ENCODE peak calls at places on chromosomes 4 and X, in nine cellular contexts. One of them, this sample, is unnamed.

GRCh38 chrX:131840799-131841495 is 182.2 kb upstream of the STK26 start:
- ATAC-seq in HCT116: no peak
- ATAC-seq in esophagus mucosa: no peak
- ATAC-seq in omental fat pad: peak; percentile 37
- ATAC-seq in Right ventricle myocardium inferior: no peak
- ATAC-seq in stimulated activated memory B cell treated with anti-CD40 and anti-IgM and Interleukin-4, amounts not matched to agents 10 μg/mL and 1 μg/mL and 100 μg/mL, for 72 hours: no peak
- ATAC-seq in activated naive CD8-positive, alpha-beta T cell treated with anti-CD3 and anti-CD28 coated beads, Interleukin-2, amount 50 U/mL, for 24 hours: no peak
- ATAC-seq in activated CD8-positive, alpha-beta T cell treated with anti-CD3 and anti-CD28 coated beads for 36 hours: peak; percentile 13
- ATAC-seq in heart left ventricle: peak; percentile 24
- ATAC-seq in this sample: no peak

GRCh38 chrX:150870487-150871340 is 27.8 kb downstream of the CD99L2 start:
- ATAC-seq in HCT116: no peak
- ATAC-seq in esophagus mucosa: no peak
- ATAC-seq in omental fat pad: peak; percentile 53
- ATAC-seq in Right ventricle myocardium inferior: peak; percentile 35
- ATAC-seq in stimulated activated memory B cell treated with anti-CD40 and anti-IgM and Interleukin-4, amounts not matched to agents 10 μg/mL and 1 μg/mL and 100 μg/mL, for 72 hours: no peak
- ATAC-seq in activated naive CD8-positive, alpha-beta T cell treated with anti-CD3 and anti-CD28 coated beads, Interleukin-2, amount 50 U/mL, for 24 hours: no peak
- ATAC-seq in activated CD8-positive, alpha-beta T cell treated with anti-CD3 and anti-CD28 coated beads for 36 hours: no peak
- ATAC-seq in heart left ventricle: no peak
- ATAC-seq in this sample: no peak

GRCh38 chrX:17549005-17549685 is 174.1 kb downstream of the NHS start:
- ATAC-seq in HCT116: no peak
- ATAC-seq in esophagus mucosa: no peak
- ATAC-seq in omental fat pad: no peak
- ATAC-seq in Right ventricle myocardium inferior: no peak
- ATAC-seq in stimulated activated memory B cell treated with anti-CD40 and anti-IgM and Interleukin-4, amounts not matched to agents 10 μg/mL and 1 μg/mL and 100 μg/mL, for 72 hours: no peak
- ATAC-seq in activated naive CD8-positive, alpha-beta T cell treated with anti-CD3 and anti-CD28 coated beads, Interleukin-2, amount 50 U/mL, for 24 hours: no peak
- ATAC-seq in activated CD8-positive, alpha-beta T cell treated with anti-CD3 and anti-CD28 coated beads for 36 hours: peak; percentile 47
- ATAC-seq in heart left ventricle: no peak
- ATAC-seq in this sample: no peak

GRCh38 chrX:13219990-13220764 is 99.7 kb downstream of the ATXN3L start:
- ATAC-seq in HCT116: no peak
- ATAC-seq in esophagus mucosa: no peak
- ATAC-seq in omental fat pad: no peak
- ATAC-seq in Right ventricle myocardium inferior: no peak
- ATAC-seq in stimulated activated memory B cell treated with anti-CD40 and anti-IgM and Interleukin-4, amounts not matched to agents 10 μg/mL and 1 μg/mL and 100 μg/mL, for 72 hours: no peak
- ATAC-seq in activated naive CD8-positive, alpha-beta T cell treated with anti-CD3 and anti-CD28 coated beads, Interleukin-2, amount 50 U/mL, for 24 hours: no peak
- ATAC-seq in activated CD8-positive, alpha-beta T cell treated with anti-CD3 and anti-CD28 coated beads for 36 hours: no peak
- ATAC-seq in heart left ventricle: no peak
- ATAC-seq in this sample: no peak

GRCh38 chr4:5712517-5712916 is 1.5 kb downstream of the EVC start:
- ATAC-seq in HCT116: no peak
- ATAC-seq in esophagus mucosa: no peak
- ATAC-seq in omental fat pad: no peak
- ATAC-seq in Right ventricle myocardium inferior: no peak
- ATAC-seq in stimulated activated memory B cell treated with anti-CD40 and anti-IgM and Interleukin-4, amounts not matched to agents 10 μg/mL and 1 μg/mL and 100 μg/mL, for 72 hours: no peak
- ATAC-seq in activated naive CD8-positive, alpha-beta T cell treated with anti-CD3 and anti-CD28 coated beads, Interleukin-2, amount 50 U/mL, for 24 hours: peak; percentile 68
- ATAC-seq in activated CD8-positive, alpha-beta T cell treated with anti-CD3 and anti-CD28 coated beads for 36 hours: peak; percentile 60
- ATAC-seq in heart left ventricle: no peak
- ATAC-seq in this sample: no peak

GRCh38 chr4:167032876-167033275 is 201.4 kb downstream of the SPOCK3 start:
- ATAC-seq in HCT116: no peak
- ATAC-seq in esophagus mucosa: peak; percentile 57
- ATAC-seq in omental fat pad: no peak
- ATAC-seq in Right ventricle myocardium inferior: no peak
- ATAC-seq in stimulated activated memory B cell treated with anti-CD40 and anti-IgM and Interleukin-4, amounts not matched to agents 10 μg/mL and 1 μg/mL and 100 μg/mL, for 72 hours: no peak
- ATAC-seq in activated naive CD8-positive, alpha-beta T cell treated with anti-CD3 and anti-CD28 coated beads, Interleukin-2, amount 50 U/mL, for 24 hours: no peak
- ATAC-seq in activated CD8-positive, alpha-beta T cell treated with anti-CD3 and anti-CD28 coated beads for 36 hours: no peak
- ATAC-seq in heart left ventricle: no peak
- ATAC-seq in this sample: no peak

GRCh38 chr4:74283614-74284013 is 24.7 kb upstream of the EPGN start:
- ATAC-seq in HCT116: peak; percentile 91
- ATAC-seq in esophagus mucosa: peak; percentile 96
- ATAC-seq in omental fat pad: no peak
- ATAC-seq in Right ventricle myocardium inferior: no peak
- ATAC-seq in stimulated activated memory B cell treated with anti-CD40 and anti-IgM and Interleukin-4, amounts not matched to agents 10 μg/mL and 1 μg/mL and 100 μg/mL, for 72 hours: no peak
- ATAC-seq in activated naive CD8-positive, alpha-beta T cell treated with anti-CD3 and anti-CD28 coated beads, Interleukin-2, amount 50 U/mL, for 24 hours: no peak
- ATAC-seq in activated CD8-positive, alpha-beta T cell treated with anti-CD3 and anti-CD28 coated beads for 36 hours: no peak
- ATAC-seq in heart left ventricle: no peak
- ATAC-seq in this sample: no peak

GRCh38 chr4:76449824-76450223 is 14.8 kb downstream of the SHROOM3 start:
- ATAC-seq in HCT116: no peak
- ATAC-seq in esophagus mucosa: peak; percentile 52
- ATAC-seq in omental fat pad: no peak
- ATAC-seq in Right ventricle myocardium inferior: peak; percentile 72
- ATAC-seq in stimulated activated memory B cell treated with anti-CD40 and anti-IgM and Interleukin-4, amounts not matched to agents 10 μg/mL and 1 μg/mL and 100 μg/mL, for 72 hours: no peak
- ATAC-seq in activated naive CD8-positive, alpha-beta T cell treated with anti-CD3 and anti-CD28 coated beads, Interleukin-2, amount 50 U/mL, for 24 hours: no peak
- ATAC-seq in activated CD8-positive, alpha-beta T cell treated with anti-CD3 and anti-CD28 coated beads for 36 hours: no peak
- ATAC-seq in heart left ventricle: peak; percentile 79
- ATAC-seq in this sample: no peak

GRCh38 chr4:1187182-1187581 is 14.8 kb upstream of the SPON2 start:
- ATAC-seq in HCT116: no peak
- ATAC-seq in esophagus mucosa: no peak
- ATAC-seq in omental fat pad: no peak
- ATAC-seq in Right ventricle myocardium inferior: no peak
- ATAC-seq in stimulated activated memory B cell treated with anti-CD40 and anti-IgM and Interleukin-4, amounts not matched to agents 10 μg/mL and 1 μg/mL and 100 μg/mL, for 72 hours: peak; percentile 56
- ATAC-seq in activated naive CD8-positive, alpha-beta T cell treated with anti-CD3 and anti-CD28 coated beads, Interleukin-2, amount 50 U/mL, for 24 hours: peak; percentile 96
- ATAC-seq in activated CD8-positive, alpha-beta T cell treated with anti-CD3 and anti-CD28 coated beads for 36 hours: peak; percentile 97
- ATAC-seq in heart left ventricle: no peak
- ATAC-seq in this sample: no peak

GRCh38 chrX:71996138-71996537 is 85.5 kb downstream of the NHSL2 start:
- ATAC-seq in HCT116: no peak
- ATAC-seq in esophagus mucosa: no peak
- ATAC-seq in omental fat pad: no peak
- ATAC-seq in Right ventricle myocardium inferior: no peak
- ATAC-seq in stimulated activated memory B cell treated with anti-CD40 and anti-IgM and Interleukin-4, amounts not matched to agents 10 μg/mL and 1 μg/mL and 100 μg/mL, for 72 hours: no peak
- ATAC-seq in activated naive CD8-positive, alpha-beta T cell treated with anti-CD3 and anti-CD28 coated beads, Interleukin-2, amount 50 U/mL, for 24 hours: no peak
- ATAC-seq in activated CD8-positive, alpha-beta T cell treated with anti-CD3 and anti-CD28 coated beads for 36 hours: no peak
- ATAC-seq in heart left ventricle: no peak
- ATAC-seq in this sample: no peak

GRCh38 chrX:141158084-141158483 is 18.8 kb downstream of the LDOC1 start:
- ATAC-seq in HCT116: no peak
- ATAC-seq in esophagus mucosa: no peak
- ATAC-seq in omental fat pad: no peak
- ATAC-seq in Right ventricle myocardium inferior: no peak
- ATAC-seq in stimulated activated memory B cell treated with anti-CD40 and anti-IgM and Interleukin-4, amounts not matched to agents 10 μg/mL and 1 μg/mL and 100 μg/mL, for 72 hours: no peak
- ATAC-seq in activated naive CD8-positive, alpha-beta T cell treated with anti-CD3 and anti-CD28 coated beads, Interleukin-2, amount 50 U/mL, for 24 hours: no peak
- ATAC-seq in activated CD8-positive, alpha-beta T cell treated with anti-CD3 and anti-CD28 coated beads for 36 hours: no peak
- ATAC-seq in heart left ventricle: no peak
- ATAC-seq in this sample: no peak

GRCh38 chr4:6749340-6750171 is 33.0 kb upstream of the KIAA0232 start:
- ATAC-seq in HCT116: peak; percentile 89
- ATAC-seq in esophagus mucosa: peak; percentile 89
- ATAC-seq in omental fat pad: peak; percentile 61
- ATAC-seq in Right ventricle myocardium inferior: peak; percentile 65
- ATAC-seq in stimulated activated memory B cell treated with anti-CD40 and anti-IgM and Interleukin-4, amounts not matched to agents 10 μg/mL and 1 μg/mL and 100 μg/mL, for 72 hours: no peak
- ATAC-seq in activated naive CD8-positive, alpha-beta T cell treated with anti-CD3 and anti-CD28 coated beads, Interleukin-2, amount 50 U/mL, for 24 hours: no peak
- ATAC-seq in activated CD8-positive, alpha-beta T cell treated with anti-CD3 and anti-CD28 coated beads for 36 hours: no peak
- ATAC-seq in heart left ventricle: peak; percentile 82
- ATAC-seq in this sample: peak; percentile 81

GRCh38 chrX:55490974-55491373 is 1.3 kb upstream of the USP51 start:
- ATAC-seq in HCT116: no peak
- ATAC-seq in esophagus mucosa: no peak
- ATAC-seq in omental fat pad: no peak
- ATAC-seq in Right ventricle myocardium inferior: no peak
- ATAC-seq in stimulated activated memory B cell treated with anti-CD40 and anti-IgM and Interleukin-4, amounts not matched to agents 10 μg/mL and 1 μg/mL and 100 μg/mL, for 72 hours: no peak
- ATAC-seq in activated naive CD8-positive, alpha-beta T cell treated with anti-CD3 and anti-CD28 coated beads, Interleukin-2, amount 50 U/mL, for 24 hours: no peak
- ATAC-seq in activated CD8-positive, alpha-beta T cell treated with anti-CD3 and anti-CD28 coated beads for 36 hours: no peak
- ATAC-seq in heart left ventricle: no peak
- ATAC-seq in this sample: no peak

GRCh38 chr4:100095729-100096595 is 94.3 kb downstream of the DDIT4L start:
- ATAC-seq in HCT116: peak; percentile 89
- ATAC-seq in esophagus mucosa: peak; percentile 85
- ATAC-seq in omental fat pad: peak; percentile 50
- ATAC-seq in Right ventricle myocardium inferior: peak; percentile 94
- ATAC-seq in stimulated activated memory B cell treated with anti-CD40 and anti-IgM and Interleukin-4, amounts not matched to agents 10 μg/mL and 1 μg/mL and 100 μg/mL, for 72 hours: peak; percentile 78
- ATAC-seq in activated naive CD8-positive, alpha-beta T cell treated with anti-CD3 and anti-CD28 coated beads, Interleukin-2, amount 50 U/mL, for 24 hours: peak; percentile 87
- ATAC-seq in activated CD8-positive, alpha-beta T cell treated with anti-CD3 and anti-CD28 coated beads for 36 hours: peak; percentile 79
- ATAC-seq in heart left ventricle: peak; percentile 96
- ATAC-seq in this sample: peak; percentile 91

GRCh38 chr4:17642404-17642783 is 28.0 kb downstream of the MED28 start:
- ATAC-seq in HCT116: no peak
- ATAC-seq in esophagus mucosa: no peak
- ATAC-seq in omental fat pad: no peak
- ATAC-seq in Right ventricle myocardium inferior: no peak
- ATAC-seq in stimulated activated memory B cell treated with anti-CD40 and anti-IgM and Interleukin-4, amounts not matched to agents 10 μg/mL and 1 μg/mL and 100 μg/mL, for 72 hours: no peak
- ATAC-seq in activated naive CD8-positive, alpha-beta T cell treated with anti-CD3 and anti-CD28 coated beads, Interleukin-2, amount 50 U/mL, for 24 hours: no peak
- ATAC-seq in activated CD8-positive, alpha-beta T cell treated with anti-CD3 and anti-CD28 coated beads for 36 hours: no peak
- ATAC-seq in heart left ventricle: no peak
- ATAC-seq in this sample: no peak

GRCh38 chrX:9609987-9610386 is 145.1 kb downstream of the TBL1X start:
- ATAC-seq in HCT116: no peak
- ATAC-seq in esophagus mucosa: no peak
- ATAC-seq in omental fat pad: no peak
- ATAC-seq in Right ventricle myocardium inferior: no peak
- ATAC-seq in stimulated activated memory B cell treated with anti-CD40 and anti-IgM and Interleukin-4, amounts not matched to agents 10 μg/mL and 1 μg/mL and 100 μg/mL, for 72 hours: no peak
- ATAC-seq in activated naive CD8-positive, alpha-beta T cell treated with anti-CD3 and anti-CD28 coated beads, Interleukin-2, amount 50 U/mL, for 24 hours: no peak
- ATAC-seq in activated CD8-positive, alpha-beta T cell treated with anti-CD3 and anti-CD28 coated beads for 36 hours: no peak
- ATAC-seq in heart left ventricle: no peak
- ATAC-seq in this sample: no peak

GRCh38 chr4:42399393-42399792 is 2.1 kb downstream of the SHISA3 start:
- ATAC-seq in HCT116: no peak
- ATAC-seq in esophagus mucosa: no peak
- ATAC-seq in omental fat pad: no peak
- ATAC-seq in Right ventricle myocardium inferior: no peak
- ATAC-seq in stimulated activated memory B cell treated with anti-CD40 and anti-IgM and Interleukin-4, amounts not matched to agents 10 μg/mL and 1 μg/mL and 100 μg/mL, for 72 hours: peak; percentile 14
- ATAC-seq in activated naive CD8-positive, alpha-beta T cell treated with anti-CD3 and anti-CD28 coated beads, Interleukin-2, amount 50 U/mL, for 24 hours: no peak
- ATAC-seq in activated CD8-positive, alpha-beta T cell treated with anti-CD3 and anti-CD28 coated beads for 36 hours: no peak
- ATAC-seq in heart left ventricle: no peak
- ATAC-seq in this sample: no peak

GRCh38 chr4:10977534-10977933 is 293.0 kb upstream of the CLNK start:
- ATAC-seq in HCT116: no peak
- ATAC-seq in esophagus mucosa: peak; percentile 32
- ATAC-seq in omental fat pad: no peak
- ATAC-seq in Right ventricle myocardium inferior: no peak
- ATAC-seq in stimulated activated memory B cell treated with anti-CD40 and anti-IgM and Interleukin-4, amounts not matched to agents 10 μg/mL and 1 μg/mL and 100 μg/mL, for 72 hours: peak; percentile 91
- ATAC-seq in activated naive CD8-positive, alpha-beta T cell treated with anti-CD3 and anti-CD28 coated beads, Interleukin-2, amount 50 U/mL, for 24 hours: no peak
- ATAC-seq in activated CD8-positive, alpha-beta T cell treated with anti-CD3 and anti-CD28 coated beads for 36 hours: no peak
- ATAC-seq in heart left ventricle: no peak
- ATAC-seq in this sample: no peak

GRCh38 chr4:84856468-84856867 is 110.0 kb downstream of the WDFY3 start:
- ATAC-seq in HCT116: no peak
- ATAC-seq in esophagus mucosa: no peak
- ATAC-seq in omental fat pad: no peak
- ATAC-seq in Right ventricle myocardium inferior: no peak
- ATAC-seq in stimulated activated memory B cell treated with anti-CD40 and anti-IgM and Interleukin-4, amounts not matched to agents 10 μg/mL and 1 μg/mL and 100 μg/mL, for 72 hours: no peak
- ATAC-seq in activated naive CD8-positive, alpha-beta T cell treated with anti-CD3 and anti-CD28 coated beads, Interleukin-2, amount 50 U/mL, for 24 hours: no peak
- ATAC-seq in activated CD8-positive, alpha-beta T cell treated with anti-CD3 and anti-CD28 coated beads for 36 hours: no peak
- ATAC-seq in heart left ventricle: no peak
- ATAC-seq in this sample: no peak

GRCh38 chr4:170651786-170652185 is 562.0 kb upstream of the AADAT start:
- ATAC-seq in HCT116: no peak
- ATAC-seq in esophagus mucosa: no peak
- ATAC-seq in omental fat pad: no peak
- ATAC-seq in Right ventricle myocardium inferior: no peak
- ATAC-seq in stimulated activated memory B cell treated with anti-CD40 and anti-IgM and Interleukin-4, amounts not matched to agents 10 μg/mL and 1 μg/mL and 100 μg/mL, for 72 hours: no peak
- ATAC-seq in activated naive CD8-positive, alpha-beta T cell treated with anti-CD3 and anti-CD28 coated beads, Interleukin-2, amount 50 U/mL, for 24 hours: no peak
- ATAC-seq in activated CD8-positive, alpha-beta T cell treated with anti-CD3 and anti-CD28 coated beads for 36 hours: no peak
- ATAC-seq in heart left ventricle: no peak
- ATAC-seq in this sample: no peak

GRCh38 chr4:106691749-106692148 is 323.2 kb upstream of the GIMD1 start:
- ATAC-seq in HCT116: peak; percentile 70
- ATAC-seq in esophagus mucosa: no peak
- ATAC-seq in omental fat pad: no peak
- ATAC-seq in Right ventricle myocardium inferior: no peak
- ATAC-seq in stimulated activated memory B cell treated with anti-CD40 and anti-IgM and Interleukin-4, amounts not matched to agents 10 μg/mL and 1 μg/mL and 100 μg/mL, for 72 hours: no peak
- ATAC-seq in activated naive CD8-positive, alpha-beta T cell treated with anti-CD3 and anti-CD28 coated beads, Interleukin-2, amount 50 U/mL, for 24 hours: no peak
- ATAC-seq in activated CD8-positive, alpha-beta T cell treated with anti-CD3 and anti-CD28 coated beads for 36 hours: no peak
- ATAC-seq in heart left ventricle: no peak
- ATAC-seq in this sample: no peak

GRCh38 chr4:169133932-169134331 is 123.9 kb upstream of the CBR4 start:
- ATAC-seq in HCT116: no peak
- ATAC-seq in esophagus mucosa: no peak
- ATAC-seq in omental fat pad: no peak
- ATAC-seq in Right ventricle myocardium inferior: peak; percentile 55
- ATAC-seq in stimulated activated memory B cell treated with anti-CD40 and anti-IgM and Interleukin-4, amounts not matched to agents 10 μg/mL and 1 μg/mL and 100 μg/mL, for 72 hours: no peak
- ATAC-seq in activated naive CD8-positive, alpha-beta T cell treated with anti-CD3 and anti-CD28 coated beads, Interleukin-2, amount 50 U/mL, for 24 hours: no peak
- ATAC-seq in activated CD8-positive, alpha-beta T cell treated with anti-CD3 and anti-CD28 coated beads for 36 hours: no peak
- ATAC-seq in heart left ventricle: peak; percentile 75
- ATAC-seq in this sample: no peak

GRCh38 chrX:42128020-42128419 is 204.7 kb upstream of the CASK start:
- ATAC-seq in HCT116: no peak
- ATAC-seq in esophagus mucosa: no peak
- ATAC-seq in omental fat pad: no peak
- ATAC-seq in Right ventricle myocardium inferior: no peak
- ATAC-seq in stimulated activated memory B cell treated with anti-CD40 and anti-IgM and Interleukin-4, amounts not matched to agents 10 μg/mL and 1 μg/mL and 100 μg/mL, for 72 hours: peak; percentile 83
- ATAC-seq in activated naive CD8-positive, alpha-beta T cell treated with anti-CD3 and anti-CD28 coated beads, Interleukin-2, amount 50 U/mL, for 24 hours: peak; percentile 59
- ATAC-seq in activated CD8-positive, alpha-beta T cell treated with anti-CD3 and anti-CD28 coated beads for 36 hours: peak; percentile 69
- ATAC-seq in heart left ventricle: no peak
- ATAC-seq in this sample: no peak

GRCh38 chrX:85851418-85851817 is 195.9 kb downstream of the CHM start:
- ATAC-seq in HCT116: peak; percentile 63
- ATAC-seq in esophagus mucosa: no peak
- ATAC-seq in omental fat pad: no peak
- ATAC-seq in Right ventricle myocardium inferior: no peak
- ATAC-seq in stimulated activated memory B cell treated with anti-CD40 and anti-IgM and Interleukin-4, amounts not matched to agents 10 μg/mL and 1 μg/mL and 100 μg/mL, for 72 hours: no peak
- ATAC-seq in activated naive CD8-positive, alpha-beta T cell treated with anti-CD3 and anti-CD28 coated beads, Interleukin-2, amount 50 U/mL, for 24 hours: no peak
- ATAC-seq in activated CD8-positive, alpha-beta T cell treated with anti-CD3 and anti-CD28 coated beads for 36 hours: no peak
- ATAC-seq in heart left ventricle: no peak
- ATAC-seq in this sample: no peak

GRCh38 chr4:110332483-110332882 is 134.1 kb upstream of the ELOVL6 start:
- ATAC-seq in HCT116: no peak
- ATAC-seq in esophagus mucosa: no peak
- ATAC-seq in omental fat pad: no peak
- ATAC-seq in Right ventricle myocardium inferior: no peak
- ATAC-seq in stimulated activated memory B cell treated with anti-CD40 and anti-IgM and Interleukin-4, amounts not matched to agents 10 μg/mL and 1 μg/mL and 100 μg/mL, for 72 hours: no peak
- ATAC-seq in activated naive CD8-positive, alpha-beta T cell treated with anti-CD3 and anti-CD28 coated beads, Interleukin-2, amount 50 U/mL, for 24 hours: no peak
- ATAC-seq in activated CD8-positive, alpha-beta T cell treated with anti-CD3 and anti-CD28 coated beads for 36 hours: no peak
- ATAC-seq in heart left ventricle: no peak
- ATAC-seq in this sample: no peak

GRCh38 chr4:104531390-104531789 is 36.7 kb upstream of the CXXC4 start:
- ATAC-seq in HCT116: no peak
- ATAC-seq in esophagus mucosa: no peak
- ATAC-seq in omental fat pad: no peak
- ATAC-seq in Right ventricle myocardium inferior: no peak
- ATAC-seq in stimulated activated memory B cell treated with anti-CD40 and anti-IgM and Interleukin-4, amounts not matched to agents 10 μg/mL and 1 μg/mL and 100 μg/mL, for 72 hours: no peak
- ATAC-seq in activated naive CD8-positive, alpha-beta T cell treated with anti-CD3 and anti-CD28 coated beads, Interleukin-2, amount 50 U/mL, for 24 hours: no peak
- ATAC-seq in activated CD8-positive, alpha-beta T cell treated with anti-CD3 and anti-CD28 coated beads for 36 hours: no peak
- ATAC-seq in heart left ventricle: no peak
- ATAC-seq in this sample: no peak

GRCh38 chrX:11272863-11273262 is 20.4 kb upstream of the AMELX start:
- ATAC-seq in HCT116: no peak
- ATAC-seq in esophagus mucosa: no peak
- ATAC-seq in omental fat pad: no peak
- ATAC-seq in Right ventricle myocardium inferior: no peak
- ATAC-seq in stimulated activated memory B cell treated with anti-CD40 and anti-IgM and Interleukin-4, amounts not matched to agents 10 μg/mL and 1 μg/mL and 100 μg/mL, for 72 hours: no peak
- ATAC-seq in activated naive CD8-positive, alpha-beta T cell treated with anti-CD3 and anti-CD28 coated beads, Interleukin-2, amount 50 U/mL, for 24 hours: no peak
- ATAC-seq in activated CD8-positive, alpha-beta T cell treated with anti-CD3 and anti-CD28 coated beads for 36 hours: no peak
- ATAC-seq in heart left ventricle: no peak
- ATAC-seq in this sample: no peak

GRCh38 chr4:95050980-95051688 is 293.4 kb downstream of the BMPR1B start:
- ATAC-seq in HCT116: no peak
- ATAC-seq in esophagus mucosa: no peak
- ATAC-seq in omental fat pad: no peak
- ATAC-seq in Right ventricle myocardium inferior: no peak
- ATAC-seq in stimulated activated memory B cell treated with anti-CD40 and anti-IgM and Interleukin-4, amounts not matched to agents 10 μg/mL and 1 μg/mL and 100 μg/mL, for 72 hours: no peak
- ATAC-seq in activated naive CD8-positive, alpha-beta T cell treated with anti-CD3 and anti-CD28 coated beads, Interleukin-2, amount 50 U/mL, for 24 hours: no peak
- ATAC-seq in activated CD8-positive, alpha-beta T cell treated with anti-CD3 and anti-CD28 coated beads for 36 hours: no peak
- ATAC-seq in heart left ventricle: peak; percentile 47
- ATAC-seq in this sample: no peak